ENCODE peak calls at places on chromosomes 11 and 22, in five cellular contexts. V, I, A, C and K are unnamed samples.

GRCh38 chr22:23305321-23305910 is 125.1 kb downstream of the BCR start:
- DNase-seq in C (peak), A (no peak), I (peak), V (no peak), K (peak)

GRCh38 chr11:128936546-128937275 is 6.0 kb downstream of the TP53AIP1 start:
- DNase-seq in C (peak), A (no peak), I (no peak), V (peak), K (no peak)

GRCh38 chr11:103942646-103943045 is 93.8 kb upstream of the DDI1 start:
- DNase-seq in V (no peak), I (no peak), A (no peak), C (peak), K (no peak)

GRCh38 chr11:124041254-124041653 is at the start of gene OR10G7:
- DNase-seq in C (no peak), I (no peak), V (no peak), A (no peak), K (no peak)

GRCh38 chr11:62854825-62855570 is 15.6 kb upstream of the WDR74 start:
- DNase-seq in I (no peak), A (no peak), C (no peak), V (no peak), K (no peak)

GRCh38 chr11:71301046-71301857 is 48.9 kb upstream of the SHANK2 start:
- DNase-seq in V (no peak), C (no peak), I (no peak), A (no peak), K (no peak)

GRCh38 chr22:38982008-38982927 is at the start of gene APOBEC3B:
- DNase-seq in C (peak), A (peak), V (peak), I (peak), K (peak)

GRCh38 chr11:88284306-88285057 is 53.1 kb downstream of the CTSC start:
- DNase-seq in V (peak), I (no peak), C (no peak), A (no peak), K (no peak)

GRCh38 chr11:83222499-83222898 is 29.0 kb downstream of the ANKRD42 start:
- DNase-seq in C (peak), V (no peak), I (no peak), A (no peak), K (peak)

GRCh38 chr11:66543263-66544107 is 2.4 kb downstream of the ZDHHC24 start:
- DNase-seq in V (no peak), A (no peak), C (peak), I (peak), K (no peak)

GRCh38 chr22:25644122-25644521 is 79.6 kb downstream of the GRK3 start:
- DNase-seq in C (peak), A (no peak), V (no peak), I (no peak), K (no peak)

GRCh38 chr11:44946268-44946667 is 4.4 kb downstream of the TP53I11 start:
- DNase-seq in I (peak), A (peak), C (no peak), V (no peak), K (no peak)

GRCh38 chr11:70805243-70805642 is 406.9 kb downstream of the CTTN start:
- DNase-seq in V (no peak), C (no peak), A (no peak), I (no peak), K (no peak)

GRCh38 chr22:37025500-37026070 is 6.0 kb downstream of the MPST start:
- DNase-seq in C (no peak), I (no peak), A (no peak), V (no peak), K (no peak)

GRCh38 chr11:134293119-134294113 is 17.2 kb downstream of the GLB1L3 start:
- DNase-seq in V (no peak), C (no peak), A (no peak), I (no peak), K (no peak)

GRCh38 chr11:57103899-57104605 is 77.7 kb upstream of the LRRC55 start:
- DNase-seq in I (no peak), V (no peak), C (no peak), A (no peak), K (no peak)

GRCh38 chr11:42066113-42066512 is 606.7 kb upstream of the LRRC4C start:
- DNase-seq in C (peak), A (no peak), I (peak), V (no peak), K (no peak)

GRCh38 chr11:85132839-85133238 is 494.3 kb downstream of the DLG2 start:
- DNase-seq in I (no peak), V (peak), A (no peak), C (peak), K (no peak)

GRCh38 chr11:36431429-36432092 is 78.5 kb downstream of the TRAF6 start:
- DNase-seq in V (no peak), I (no peak), C (peak), A (peak), K (peak)

GRCh38 chr11:35549787-35550186 is 24.4 kb upstream of the PAMR1 start:
- DNase-seq in A (no peak), I (no peak), C (peak), V (peak), K (peak)

GRCh38 chr11:134069426-134069921 is 602 bp downstream of the JAM3 start:
- DNase-seq in I (no peak), V (peak), A (peak), C (no peak), K (no peak)

GRCh38 chr22:22397292-22397870 is 111.2 kb downstream of the ZNF280B start:
- DNase-seq in I (no peak), C (peak), A (peak), V (no peak), K (peak)

GRCh38 chr11:10540546-10540914 is 457 bp downstream of the RNF141 start:
- DNase-seq in A (no peak), I (peak), V (peak), C (peak), K (no peak)

GRCh38 chr11:3166268-3167142 is 1.4 kb upstream of the OSBPL5 start:
- DNase-seq in V (no peak), A (no peak), C (no peak), I (peak), K (no peak)

GRCh38 chr22:19473578-19473977 is 5.4 kb downstream of the UFD1 start:
- DNase-seq in C (no peak), V (no peak), I (no peak), A (peak), K (peak)
- TF ChIP-seq CTCF in C (no peak), V (no peak), I (no peak), A (peak), K (peak)

GRCh38 chr22:50641696-50642607 is 14.0 kb upstream of the ARSA start:
- DNase-seq in I (no peak), V (peak), A (no peak), C (no peak), K (no peak)
- TF ChIP-seq CTCF in I (no peak), V (peak), A (no peak), C (peak), K (peak)

GRCh38 chr11:32388871-32389770 is 46.2 kb downstream of the WT1 start:
- DNase-seq in A (no peak), C (no peak), V (no peak), I (no peak), K (no peak)

GRCh38 chr11:32386770-32387377 is 48.5 kb downstream of the WT1 start:
- DNase-seq in A (no peak), I (no peak), V (peak), C (peak), K (peak)

GRCh38 chr11:32382339-32383049 is 52.8 kb downstream of the WT1 start:
- DNase-seq in I (no peak), C (peak), V (no peak), A (no peak), K (no peak)

GRCh38 chr11:32390712-32391111 is 44.6 kb downstream of the WT1 start:
- DNase-seq in A (no peak), V (no peak), I (no peak), C (no peak), K (no peak)

GRCh38 chr11:32385998-32386397 is 49.3 kb downstream of the WT1 start:
- DNase-seq in V (peak), A (no peak), I (no peak), C (peak), K (peak)
- TF ChIP-seq CTCF in V (peak), A (no peak), I (no peak), C (peak), K (peak)

GRCh38 chr22:45265546-45265945 is 19.2 kb upstream of the UPK3A start:
- DNase-seq in C (peak), V (no peak), A (no peak), I (no peak), K (no peak)

GRCh38 chr22:45261407-45262088 is 20.9 kb upstream of the KIAA0930 start:
- DNase-seq in I (no peak), C (no peak), V (no peak), A (no peak), K (no peak)

GRCh38 chr22:45262195-45262930 is 21.7 kb upstream of the KIAA0930 start:
- DNase-seq in V (no peak), A (no peak), C (no peak), I (no peak), K (no peak)

GRCh38 chr22:45262931-45263789 is 21.6 kb upstream of the UPK3A start:
- DNase-seq in I (no peak), C (no peak), A (peak), V (no peak), K (no peak)

DNA sequence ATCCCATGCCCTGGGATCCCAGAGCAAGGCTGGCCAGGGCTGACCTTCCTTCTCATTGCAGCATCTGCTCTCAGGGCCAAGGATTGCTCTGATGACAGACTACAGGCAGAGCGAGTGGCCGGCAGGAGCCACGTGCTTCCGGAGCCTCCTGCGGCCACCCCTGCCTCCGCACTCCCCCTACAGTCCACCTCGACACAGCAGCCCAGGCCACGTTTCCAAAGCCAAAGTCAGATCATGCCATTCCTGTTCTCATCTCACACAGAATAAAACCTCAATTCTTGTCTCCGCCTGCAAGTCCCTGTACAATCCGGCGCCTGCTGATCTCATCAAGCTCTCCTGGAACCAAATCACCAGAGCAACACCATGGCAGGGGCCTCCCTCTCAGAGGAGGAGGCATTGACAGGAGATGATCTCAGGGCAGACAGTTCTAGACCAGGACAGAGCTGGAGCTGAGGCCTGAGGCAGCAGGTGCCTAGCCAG is 20.9 kb upstream of the UPK3A start:
- DNase-seq in I (peak), A (peak), C (peak), V (peak), K (peak)
- TF ChIP-seq CTCF in I (peak), A (peak), C (peak), V (peak), K (peak)

DNA sequence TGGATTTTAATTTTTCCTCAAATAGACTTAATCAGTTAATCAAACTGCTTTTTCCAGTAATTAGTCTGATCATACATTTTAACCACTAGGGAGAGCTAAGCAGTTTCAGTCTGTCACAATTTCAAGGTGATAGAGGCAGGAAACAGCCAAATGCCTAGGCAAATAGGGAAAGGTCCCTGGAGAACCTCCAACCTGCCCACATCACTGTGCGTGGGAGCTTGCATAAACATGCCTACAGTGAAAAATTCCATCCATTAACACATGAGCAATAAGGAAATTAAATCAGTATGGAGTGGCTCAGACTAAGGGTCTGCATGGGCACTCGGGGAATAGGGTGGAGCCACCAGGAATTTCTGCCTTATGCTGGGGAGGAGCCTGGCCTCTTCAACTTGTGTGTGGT is 74.6 kb downstream of the AASDHPPT start:
- DNase-seq in V (no peak), C (peak), I (no peak), A (no peak), K (no peak)
- TF ChIP-seq CTCF in V (peak), C (no peak), I (no peak), A (no peak), K (peak)